ENCODE peak calls at places on chromosome 19, in ten cellular contexts. E, U, D, C, T, Q, Z, M, B and R are unnamed samples.

GRCh38 chr19:17162580-17162979 is 52.6 kb upstream of the USE1 start:
- DNase-seq in E (no peak), U (no peak), D (no peak), C (no peak), T (no peak), Q (no peak), Z (no peak), M (no peak), B (no peak), R (no peak)

GRCh38 chr19:47421844-47422395 is 2.6 kb upstream of the MEIS3 start:
- DNase-seq in E (no peak), U (peak), D (no peak), C (no peak), T (no peak), Q (no peak), Z (peak), M (peak), B (no peak), R (peak)

GRCh38 chr19:3151563-3152430 is 16.0 kb downstream of the GNA15 start:
- DNase-seq in E (no peak), U (no peak), D (no peak), C (no peak), T (no peak), Q (peak), Z (no peak), M (no peak), B (no peak), R (no peak)

GRCh38 chr19:41971363-41971762 is 12.2 kb upstream of the RABAC1 start:
- DNase-seq in E (no peak), U (no peak), D (no peak), C (no peak), T (no peak), Q (no peak), Z (no peak), M (no peak), B (no peak), R (no peak)

GRCh38 chr19:8071912-8072311 is 19.4 kb downstream of the CCL25 start:
- DNase-seq in E (no peak), U (no peak), D (no peak), C (no peak), T (no peak), Q (no peak), Z (no peak), M (no peak), B (no peak), R (no peak)

GRCh38 chr19:43625918-43626579 is 6.6 kb upstream of the ZNF428 start:
- DNase-seq in E (peak), U (no peak), D (no peak), C (no peak), T (no peak), Q (no peak), Z (peak), M (no peak), B (peak), R (no peak)

GRCh38 chr19:45767881-45768643 is 990 bp downstream of the SIX5 start:
- DNase-seq in E (peak), U (peak), D (peak), C (peak), T (peak), Q (peak), Z (no peak), M (peak), B (peak), R (peak)

GRCh38 chr19:7787141-7787540 is 24.1 kb downstream of the CLEC4M start:
- DNase-seq in E (no peak), U (no peak), D (no peak), C (no peak), T (no peak), Q (no peak), Z (no peak), M (no peak), B (peak), R (no peak)

GRCh38 chr19:41339936-41340335 is 13.8 kb downstream of the TGFB1 start:
- DNase-seq in E (no peak), U (no peak), D (peak), C (no peak), T (no peak), Q (peak), Z (no peak), M (no peak), B (no peak), R (no peak)

GRCh38 chr19:1495051-1495798 is 4.2 kb downstream of the REEP6 start:
- DNase-seq in E (no peak), U (no peak), D (no peak), C (no peak), T (no peak), Q (no peak), Z (no peak), M (no peak), B (no peak), R (no peak)